ENCODE peak calls at places on chromosomes 13 and 19, in five cellular contexts. C is CD8-positive, alpha-beta memory T cell; M is tibial artery; S is fibroblast of lung; Y is heart right ventricle. L is an unnamed sample.
A peak's percentile ranks its signal among the peaks of the same experiment; 100 is the strongest.

GRCh38 chr19:3618144-3618810 is 8.3 kb downstream of the CACTIN start:
- DNase-seq in C (peak; percentile 55), M (peak; percentile 87), S (peak; percentile 23), Y (peak; percentile 64), L (peak; percentile 75)

GRCh38 chr19:14147797-14148605 is 11.6 kb upstream of the ASF1B start:
- DNase-seq in C (peak; percentile 48), M (peak; percentile 85), S (peak; percentile 41), Y (peak; percentile 74), L (peak; percentile 88)

GRCh38 chr19:14563989-14564650 is 7.7 kb downstream of the NDUFB7 start:
- DNase-seq in C (peak; percentile 30), M (no peak), S (no peak), Y (no peak), L (peak; percentile 80)

GRCh38 chr13:107347641-107348369 is 779.9 kb upstream of the ARGLU1 start:
- DNase-seq in C (no peak), M (no peak), S (no peak), Y (no peak), L (no peak)

GRCh38 chr19:8320564-8321066 is 560 bp downstream of the NDUFA7 start:
- DNase-seq in C (no peak), M (no peak), S (no peak), Y (no peak), L (no peak)

GRCh38 chr19:33376931-33377557 is 3.5 kb downstream of the CEBPG start:
- DNase-seq in C (no peak), M (no peak), S (no peak), Y (no peak), L (no peak)

GRCh38 chr13:89150362-89150761 is 1479.2 kb downstream of the SLITRK5 start:
- DNase-seq in C (no peak), M (no peak), S (peak; percentile 21), Y (no peak), L (no peak)

GRCh38 chr19:48292798-48293197 is 22.9 kb downstream of the ZNF114 start:
- DNase-seq in C (no peak), M (no peak), S (peak; percentile 91), Y (no peak), L (no peak)

GRCh38 chr13:66400292-66400691 is 829.8 kb downstream of the PCDH9 start:
- DNase-seq in C (no peak), M (no peak), S (no peak), Y (no peak), L (no peak)

GRCh38 chr13:70043685-70044084 is 63.9 kb upstream of the ATXN8OS start:
- DNase-seq in C (no peak), M (no peak), S (peak; percentile 30), Y (no peak), L (no peak)

GRCh38 chr13:41059896-41060722 is 1.2 kb upstream of the WBP4 start:
- DNase-seq in C (no peak), M (peak; percentile 92), S (peak; percentile 90), Y (peak; percentile 90), L (peak; percentile 95)

GRCh38 chr13:50080856-50081105 is 65.5 kb downstream of the KCNRG start:
- DNase-seq in C (peak; percentile 59), M (no peak), S (no peak), Y (no peak), L (no peak)

GRCh38 chr19:2556221-2557092 is 80.5 kb downstream of the GADD45B start:
- DNase-seq in C (no peak), M (peak; percentile 63), S (no peak), Y (no peak), L (peak; percentile 22)

GRCh38 chr13:51646041-51646670 is 61.9 kb downstream of the WDFY2 start:
- DNase-seq in C (peak; percentile 31), M (no peak), S (no peak), Y (no peak), L (no peak)

GRCh38 chr13:51643882-51644281 is 59.6 kb downstream of the WDFY2 start:
- DNase-seq in C (no peak), M (no peak), S (peak; percentile 97), Y (no peak), L (no peak)

GRCh38 chr13:51645154-51645650 is 60.9 kb downstream of the WDFY2 start:
- DNase-seq in C (peak; percentile 77), M (no peak), S (peak; percentile 70), Y (no peak), L (no peak)

GRCh38 chr13:51644649-51645048 is 60.4 kb downstream of the WDFY2 start:
- DNase-seq in C (peak; percentile 13), M (no peak), S (peak; percentile 73), Y (no peak), L (no peak)

GRCh38 chr13:51643114-51643881 is 59.0 kb downstream of the WDFY2 start:
- DNase-seq in C (no peak), M (no peak), S (peak; percentile 95), Y (no peak), L (no peak)
- H3K4me1 ChIP-seq in C (peaks cover 39% of the 10 kb centered on the region), M (peaks cover 44% of the 10 kb centered on the region), S (peaks cover 20% of the 10 kb centered on the region), Y (peaks cover 17% of the 10 kb centered on the region), L (peaks cover 23% of the 10 kb centered on the region)

DNA sequence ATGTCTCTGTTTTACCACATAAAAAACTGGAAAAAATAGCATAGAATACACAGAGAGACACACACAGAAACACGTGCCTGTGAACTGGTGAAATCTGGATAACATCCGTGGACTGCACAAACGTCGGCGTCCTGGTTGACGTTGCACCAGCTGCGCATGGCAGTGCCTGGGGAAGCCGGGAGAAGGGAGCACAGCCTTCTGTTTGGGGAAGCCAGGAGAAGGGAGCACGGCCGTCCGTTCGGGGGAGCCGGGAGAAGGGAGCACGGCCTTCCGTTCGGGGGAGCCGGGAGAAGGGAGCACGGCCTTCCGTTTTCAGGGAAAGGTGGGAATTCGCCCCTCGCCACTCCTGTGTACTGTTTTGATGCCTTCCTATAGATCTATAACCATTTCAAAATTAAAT is 63.8 kb upstream of the C13orf46 start:
- DNase-seq in C (no peak), M (no peak), S (no peak), Y (no peak), L (peak; percentile 67)
- H3K4me1 ChIP-seq in C (peaks cover 11% of the 10 kb centered on the region), M (peaks cover 28% of the 10 kb centered on the region), S (peaks cover 30% of the 10 kb centered on the region), Y (peaks cover 3% of the 10 kb centered on the region), L (peaks cover 13% of the 10 kb centered on the region)

GRCh38 chr19:6238256-6238642 is 41.5 kb downstream of the MLLT1 start:
- DNase-seq in C (no peak), M (no peak), S (no peak), Y (no peak), L (no peak)

GRCh38 chr19:6234527-6234926 is 45.2 kb downstream of the MLLT1 start:
- DNase-seq in C (no peak), M (no peak), S (no peak), Y (no peak), L (no peak)

GRCh38 chr19:6238643-6239281 is 41.0 kb downstream of the MLLT1 start:
- DNase-seq in C (no peak), M (no peak), S (peak; percentile 77), Y (peak; percentile 53), L (peak; percentile 70)

GRCh38 chr19:6235031-6235951 is 44.5 kb downstream of the MLLT1 start:
- DNase-seq in C (no peak), M (no peak), S (no peak), Y (no peak), L (peak; percentile 53)

GRCh38 chr19:6236310-6237291 is 43.2 kb downstream of the MLLT1 start:
- DNase-seq in C (no peak), M (no peak), S (no peak), Y (no peak), L (peak; percentile 90)
- H3K4me1 ChIP-seq in C (peaks cover 7% of the 10 kb centered on the region), M (peaks cover 66% of the 10 kb centered on the region), S (peaks cover 38% of the 10 kb centered on the region), Y (peaks cover 83% of the 10 kb centered on the region), L (peaks cover 93% of the 10 kb centered on the region)

GRCh38 chr19:42241279-42241678 is 1.1 kb downstream of the GSK3A start:
- DNase-seq in C (no peak), M (no peak), S (no peak), Y (no peak), L (no peak)
- H3K4me1 ChIP-seq in C (peaks cover 43% of the 10 kb centered on the region), M (peaks cover 50% of the 10 kb centered on the region), S (peaks cover 4% of the 10 kb centered on the region), Y (peaks cover 34% of the 10 kb centered on the region), L (peaks cover 22% of the 10 kb centered on the region)

DNA sequence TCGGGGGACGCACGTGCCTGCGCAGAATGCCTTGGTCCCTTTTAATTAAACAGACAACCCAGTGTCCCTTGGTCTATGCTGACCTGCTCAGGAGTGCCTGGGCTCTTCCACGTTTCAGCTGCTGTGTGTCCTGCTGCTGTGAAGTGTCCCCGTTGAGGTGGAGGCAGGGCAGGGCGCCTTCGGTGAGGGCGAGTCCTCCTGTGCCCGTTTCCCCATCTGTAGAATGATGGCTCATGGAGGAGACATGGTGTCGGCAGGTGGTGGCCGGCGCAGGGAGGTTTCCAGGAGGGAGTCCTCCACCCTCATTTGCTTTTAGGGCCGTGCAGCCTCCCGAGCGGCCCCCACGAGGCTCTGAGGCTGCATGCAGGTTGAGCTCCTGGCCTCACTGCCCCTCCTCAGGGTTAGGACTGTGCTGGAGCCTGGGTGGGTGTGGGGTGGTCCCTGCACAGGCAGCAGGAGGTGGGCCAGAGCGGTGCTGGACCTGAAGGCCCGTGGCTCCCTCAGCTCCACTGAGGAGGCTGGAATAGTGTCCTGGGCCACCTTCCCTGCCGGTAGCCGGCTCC is 8.8 kb downstream of the STK11 start:
- DNase-seq in C (no peak), M (no peak), S (no peak), Y (no peak), L (no peak)
- H3K4me1 ChIP-seq in C (peaks cover 31% of the 10 kb centered on the region), M (peaks cover 91% of the 10 kb centered on the region), S (peaks cover 24% of the 10 kb centered on the region), Y (peaks cover 82% of the 10 kb centered on the region), L (peaks cover 30% of the 10 kb centered on the region)

GRCh38 chr13:73913043-73913740 is 221.0 kb downstream of the KLF12 start:
- DNase-seq in C (no peak), M (no peak), S (peak; percentile 79), Y (no peak), L (no peak)
- H3K4me1 ChIP-seq in C (peaks cover 10% of the 10 kb centered on the region), M (peaks cover 50% of the 10 kb centered on the region), S (peaks cover 4% of the 10 kb centered on the region), Y (peaks cover 35% of the 10 kb centered on the region), L (no peaks in the 10 kb centered on the region)

L was measured in left lung.